ENCODE peak calls at places on chromosomes 11 and 22, in four cellular contexts. One of them, this sample, is unnamed. For H3K36me3 and H3K27me3, the result is how much of the 10 kb centered on the place peaks cover.

GRCh38 chr11:85886089-85887056 is 31.2 kb downstream of the CCDC83 start:
- DNase-seq in uterus: no peak
- DNase-seq in CD8-positive, alpha-beta T cell: no peak
- DNase-seq in IMR-90: peak
- DNase-seq in this sample: no peak

GRCh38 chr11:81222491-81222890 is 1511.2 kb downstream of the FAM181B start:
- DNase-seq in uterus: no peak
- DNase-seq in CD8-positive, alpha-beta T cell: no peak
- DNase-seq in IMR-90: no peak
- DNase-seq in this sample: no peak

GRCh38 chr11:27211370-27212127 is 151.5 kb downstream of the CCDC34 start:
- DNase-seq in uterus: no peak
- DNase-seq in CD8-positive, alpha-beta T cell: no peak
- DNase-seq in IMR-90: no peak
- DNase-seq in this sample: no peak

GRCh38 chr22:29330753-29331152 is 15.3 kb upstream of the RASL10A start:
- DNase-seq in CD8-positive, alpha-beta T cell: no peak
- DNase-seq in uterus: peak
- DNase-seq in IMR-90: peak
- DNase-seq in this sample: peak

GRCh38 chr11:59754859-59755700 is at the start of gene STX3:
- DNase-seq in uterus: peak
- DNase-seq in CD8-positive, alpha-beta T cell: peak
- DNase-seq in IMR-90: peak
- DNase-seq in this sample: peak

GRCh38 chr22:30040499-30041055 is 39.7 kb upstream of the HORMAD2 start:
- DNase-seq in uterus: no peak
- DNase-seq in IMR-90: no peak
- DNase-seq in CD8-positive, alpha-beta T cell: no peak
- DNase-seq in this sample: no peak

GRCh38 chr22:17828502-17829080 is 54.3 kb upstream of the BID start:
- DNase-seq in IMR-90: no peak
- DNase-seq in CD8-positive, alpha-beta T cell: no peak
- DNase-seq in uterus: no peak
- DNase-seq in this sample: no peak

GRCh38 chr22:48491451-48491941 is 1336.2 kb downstream of the BRD1 start:
- DNase-seq in IMR-90: no peak
- DNase-seq in uterus: no peak
- DNase-seq in CD8-positive, alpha-beta T cell: no peak
- DNase-seq in this sample: peak

GRCh38 chr11:117239295-117239694 is 6.8 kb downstream of the RNF214 start:
- DNase-seq in uterus: no peak
- DNase-seq in CD8-positive, alpha-beta T cell: no peak
- DNase-seq in IMR-90: peak
- DNase-seq in this sample: no peak

GRCh38 chr22:36323182-36323854 is 64.4 kb downstream of the MYH9 start:
- DNase-seq in CD8-positive, alpha-beta T cell: no peak
- DNase-seq in uterus: peak
- DNase-seq in IMR-90: peak
- DNase-seq in this sample: no peak

GRCh38 chr22:32020117-32020516 is 22.9 kb upstream of the SLC5A1 start:
- DNase-seq in CD8-positive, alpha-beta T cell: no peak
- DNase-seq in uterus: no peak
- DNase-seq in IMR-90: peak
- DNase-seq in this sample: no peak

GRCh38 chr22:28883917-28884753 is 763 bp downstream of the ZNRF3 start:
- DNase-seq in uterus: peak
- DNase-seq in IMR-90: peak
- DNase-seq in CD8-positive, alpha-beta T cell: peak
- DNase-seq in this sample: peak

GRCh38 chr11:126084608-126084912 is 21.9 kb upstream of the CDON start:
- DNase-seq in IMR-90: no peak
- DNase-seq in CD8-positive, alpha-beta T cell: no peak
- DNase-seq in uterus: no peak
- DNase-seq in this sample: no peak

GRCh38 chr22:26339755-26340154 is 89.3 kb upstream of the ASPHD2 start:
- DNase-seq in uterus: no peak
- DNase-seq in IMR-90: no peak
- DNase-seq in CD8-positive, alpha-beta T cell: no peak
- DNase-seq in this sample: no peak

GRCh38 chr11:16603890-16604783 is 134.3 kb upstream of the C11orf58 start:
- DNase-seq in CD8-positive, alpha-beta T cell: no peak
- DNase-seq in IMR-90: peak
- DNase-seq in uterus: peak
- DNase-seq in this sample: peak

GRCh38 chr22:49887074-49887471 is 31.2 kb downstream of the ALG12 start:
- DNase-seq in IMR-90: no peak
- DNase-seq in uterus: no peak
- DNase-seq in CD8-positive, alpha-beta T cell: no peak
- DNase-seq in this sample: no peak
- H3K36me3 ChIP-seq in IMR-90: under half
- H3K36me3 ChIP-seq in uterus: under half
- H3K36me3 ChIP-seq in CD8-positive, alpha-beta T cell: under half
- H3K36me3 ChIP-seq in this sample: under half

DNA sequence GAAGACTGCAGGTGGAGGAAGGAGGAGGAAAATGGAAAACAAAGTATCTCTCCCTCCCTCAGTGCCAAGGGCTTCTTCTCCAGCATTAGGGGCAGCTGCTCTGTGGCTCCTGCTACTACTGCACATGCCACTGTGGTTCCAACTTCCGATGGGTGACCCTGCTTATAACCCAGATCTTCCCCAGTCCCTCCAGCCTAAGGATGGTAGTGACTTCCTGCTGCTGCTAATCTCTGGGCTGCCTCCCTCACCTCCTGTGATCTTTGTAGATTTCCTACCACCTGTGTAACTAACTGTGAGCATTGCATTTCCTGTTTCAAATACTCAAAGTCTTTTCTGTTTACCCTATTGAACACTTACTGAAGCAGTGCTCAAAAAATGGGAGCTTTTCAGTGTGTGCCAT is 28.7 kb upstream of the TRPC6 start:
- DNase-seq in IMR-90: no peak
- DNase-seq in uterus: no peak
- DNase-seq in CD8-positive, alpha-beta T cell: no peak
- DNase-seq in this sample: no peak
- H3K4me3 ChIP-seq in IMR-90: no peak
- H3K4me3 ChIP-seq in uterus: no peak
- H3K4me3 ChIP-seq in CD8-positive, alpha-beta T cell: no peak
- H3K4me3 ChIP-seq in this sample: no peak

GRCh38 chr11:121122328-121122727 is 21.3 kb downstream of the TECTA start:
- DNase-seq in uterus: no peak
- DNase-seq in IMR-90: no peak
- DNase-seq in CD8-positive, alpha-beta T cell: no peak
- DNase-seq in this sample: no peak
- H3K27me3 ChIP-seq in uterus: under half
- H3K27me3 ChIP-seq in IMR-90: under half
- H3K27me3 ChIP-seq in CD8-positive, alpha-beta T cell: under half
- H3K27me3 ChIP-seq in this sample: under half

GRCh38 chr11:83161610-83162199 is 4.8 kb downstream of the PCF11 start:
- DNase-seq in CD8-positive, alpha-beta T cell: no peak
- DNase-seq in IMR-90: no peak
- DNase-seq in uterus: no peak
- DNase-seq in this sample: no peak
- H3K36me3 ChIP-seq in CD8-positive, alpha-beta T cell: under half
- H3K36me3 ChIP-seq in IMR-90: under half
- H3K36me3 ChIP-seq in uterus: under half
- H3K36me3 ChIP-seq in this sample: under half

GRCh38 chr11:46389450-46390330 is 1.9 kb downstream of the CHRM4 start:
- DNase-seq in uterus: peak
- DNase-seq in CD8-positive, alpha-beta T cell: no peak
- DNase-seq in IMR-90: peak
- DNase-seq in this sample: peak
- H3K4me3 ChIP-seq in uterus: peak
- H3K4me3 ChIP-seq in CD8-positive, alpha-beta T cell: peak
- H3K4me3 ChIP-seq in IMR-90: peak
- H3K4me3 ChIP-seq in this sample: peak

GRCh38 chr22:22460060-22460459 is 48.5 kb downstream of the ZNF280B start:
- DNase-seq in uterus: no peak
- DNase-seq in IMR-90: no peak
- DNase-seq in CD8-positive, alpha-beta T cell: no peak
- DNase-seq in this sample: no peak

GRCh38 chr22:22460635-22461034 is 47.9 kb downstream of the ZNF280B start:
- DNase-seq in uterus: no peak
- DNase-seq in IMR-90: no peak
- DNase-seq in CD8-positive, alpha-beta T cell: no peak
- DNase-seq in this sample: no peak

GRCh38 chr22:22462813-22463567 is 45.6 kb downstream of the ZNF280B start:
- DNase-seq in CD8-positive, alpha-beta T cell: no peak
- DNase-seq in uterus: no peak
- DNase-seq in IMR-90: no peak
- DNase-seq in this sample: no peak

GRCh38 chr22:22461111-22461510 is 47.4 kb downstream of the ZNF280B start:
- DNase-seq in CD8-positive, alpha-beta T cell: no peak
- DNase-seq in IMR-90: no peak
- DNase-seq in uterus: no peak
- DNase-seq in this sample: no peak

DNA sequence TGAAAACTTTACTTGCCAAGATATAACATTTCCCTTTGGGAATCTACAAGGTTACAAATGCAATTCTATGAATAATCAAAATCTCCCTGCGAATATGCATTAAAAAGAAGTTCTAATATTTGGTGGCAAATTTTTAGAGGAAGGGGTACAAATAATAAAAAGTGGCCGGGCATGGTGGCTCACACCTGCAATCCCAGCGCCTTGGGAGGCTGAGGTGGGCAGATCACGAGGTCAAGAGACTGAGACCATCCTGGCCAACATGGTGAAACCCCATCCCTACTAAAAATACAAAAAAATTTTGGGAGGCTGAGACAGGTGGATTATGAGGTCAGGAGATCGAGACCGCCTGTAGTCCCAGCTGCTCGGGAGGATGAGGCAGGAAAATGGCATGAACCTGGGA is 47.0 kb downstream of the ZNF280B start:
- DNase-seq in CD8-positive, alpha-beta T cell: no peak
- DNase-seq in IMR-90: no peak
- DNase-seq in uterus: no peak
- DNase-seq in this sample: no peak
- H3K27me3 ChIP-seq in CD8-positive, alpha-beta T cell: under half
- H3K27me3 ChIP-seq in IMR-90: under half
- H3K27me3 ChIP-seq in uterus: under half
- H3K27me3 ChIP-seq in this sample: half or more

GRCh38 chr22:43980996-43981395 is 25.8 kb downstream of the SAMM50 start:
- DNase-seq in CD8-positive, alpha-beta T cell: no peak
- DNase-seq in IMR-90: no peak
- DNase-seq in uterus: no peak
- DNase-seq in this sample: no peak

GRCh38 chr22:43985532-43985931 is 30.3 kb downstream of the SAMM50 start:
- DNase-seq in IMR-90: no peak
- DNase-seq in uterus: no peak
- DNase-seq in CD8-positive, alpha-beta T cell: no peak
- DNase-seq in this sample: no peak

GRCh38 chr22:43980579-43980978 is 25.3 kb downstream of the SAMM50 start:
- DNase-seq in uterus: no peak
- DNase-seq in CD8-positive, alpha-beta T cell: no peak
- DNase-seq in IMR-90: no peak
- DNase-seq in this sample: no peak

GRCh38 chr22:43988116-43988817 is 33.0 kb downstream of the SAMM50 start:
- DNase-seq in uterus: no peak
- DNase-seq in IMR-90: no peak
- DNase-seq in CD8-positive, alpha-beta T cell: no peak
- DNase-seq in this sample: no peak

DNA sequence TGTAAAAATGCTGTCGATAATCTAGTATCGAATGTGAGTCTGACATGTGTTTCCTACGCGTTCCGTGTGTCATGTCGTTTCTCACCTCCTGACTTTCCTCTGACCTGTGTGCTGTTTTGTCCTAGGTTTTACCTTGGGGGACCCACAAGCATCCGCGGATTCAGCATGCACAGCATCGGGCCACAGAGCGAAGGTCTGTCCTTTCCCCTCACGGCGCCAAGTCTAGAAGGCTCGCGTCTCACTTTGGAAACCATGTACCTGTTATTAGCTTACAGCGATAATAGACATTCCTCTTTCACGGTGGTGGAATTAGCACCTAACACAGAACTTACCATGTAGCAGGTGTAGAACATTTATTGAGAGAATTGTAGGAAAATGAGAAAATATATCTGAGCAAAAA is 28.6 kb downstream of the SAMM50 start:
- DNase-seq in IMR-90: no peak
- DNase-seq in CD8-positive, alpha-beta T cell: no peak
- DNase-seq in uterus: no peak
- DNase-seq in this sample: no peak
- H3K36me3 ChIP-seq in IMR-90: under half
- H3K36me3 ChIP-seq in CD8-positive, alpha-beta T cell: under half
- H3K36me3 ChIP-seq in uterus: under half
- H3K36me3 ChIP-seq in this sample: under half

DNA sequence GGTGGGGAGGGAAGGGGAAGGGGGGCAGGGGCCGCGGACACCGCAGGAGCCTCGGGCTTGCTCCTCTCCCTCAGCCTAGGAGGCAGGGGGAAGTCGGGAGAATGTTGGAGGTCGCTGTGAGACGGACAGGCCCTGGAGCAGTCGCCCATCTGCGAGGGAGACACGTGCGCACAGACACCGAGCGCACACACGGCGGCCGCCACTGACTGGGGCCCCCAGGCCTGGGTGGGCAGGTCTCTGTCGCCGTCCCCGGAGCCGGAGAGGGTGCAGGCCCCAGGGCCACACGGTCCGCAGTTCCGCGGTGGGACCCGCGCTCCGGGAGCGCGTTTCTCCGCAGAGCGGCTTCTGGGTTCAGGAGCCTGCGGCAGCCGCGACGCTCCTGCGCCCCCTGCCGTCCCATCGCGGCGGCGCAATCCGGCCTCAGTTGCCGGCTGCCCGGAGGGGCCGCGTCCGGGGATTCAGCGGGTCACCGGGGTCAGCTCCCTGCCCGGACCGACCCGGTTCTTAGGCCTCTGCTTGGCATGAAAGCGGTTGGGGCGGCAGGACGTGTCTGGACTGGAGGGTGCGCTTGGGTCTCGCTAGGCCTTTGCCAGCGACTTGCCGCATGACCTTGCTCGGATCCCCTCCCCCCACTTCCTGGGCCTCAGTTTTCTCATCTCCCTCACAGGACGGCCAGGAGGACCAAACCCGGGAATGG is 31.3 kb downstream of the PDE2A start:
- DNase-seq in uterus: peak
- DNase-seq in CD8-positive, alpha-beta T cell: peak
- DNase-seq in IMR-90: peak
- DNase-seq in this sample: peak
- H3K4me3 ChIP-seq in uterus: peak
- H3K4me3 ChIP-seq in CD8-positive, alpha-beta T cell: peak
- H3K4me3 ChIP-seq in IMR-90: no peak
- H3K4me3 ChIP-seq in this sample: peak

DNA sequence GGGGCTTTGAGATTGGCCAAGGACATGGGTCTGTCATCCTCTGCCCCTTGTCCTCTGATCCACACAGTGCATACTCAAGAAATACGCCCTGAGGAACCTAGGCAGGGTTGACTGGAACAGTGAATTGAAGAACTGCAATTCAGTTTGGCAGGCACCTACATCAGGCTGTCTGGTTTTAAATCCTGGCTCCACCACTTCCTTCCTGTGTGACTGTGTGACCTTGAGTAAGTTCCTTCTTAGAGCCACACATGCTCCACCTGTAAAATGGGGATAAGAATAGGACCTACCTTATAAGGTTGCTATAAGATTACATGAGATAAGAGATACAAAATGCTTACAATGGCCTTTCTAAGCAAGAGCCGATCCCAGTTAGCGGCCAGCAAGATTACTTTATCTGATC is 15.8 kb upstream of the TCF20 start:
- DNase-seq in uterus: no peak
- DNase-seq in CD8-positive, alpha-beta T cell: no peak
- DNase-seq in IMR-90: no peak
- DNase-seq in this sample: no peak
- H3K27me3 ChIP-seq in uterus: under half
- H3K27me3 ChIP-seq in CD8-positive, alpha-beta T cell: under half
- H3K27me3 ChIP-seq in IMR-90: under half
- H3K27me3 ChIP-seq in this sample: under half

This sample was measured in H7.